ENCODE peak calls at places on chromosome X, in seven cellular contexts. One of them, this sample, is unnamed.

GRCh38 chrX:155611302-155611701 is 1.4 kb downstream of the TMLHE start:
- DNase-seq in HCT116: no peak
- DNase-seq in transverse colon: no peak
- DNase-seq in spleen: no peak
- DNase-seq in right lobe of liver: no peak
- DNase-seq in stomach: no peak
- DNase-seq in IMR-90: no peak
- DNase-seq in this sample: no peak

GRCh38 chrX:153032397-153033118 is 23.7 kb upstream of the PNMA3 start:
- DNase-seq in HCT116: peak; percentile 21
- DNase-seq in spleen: peak; percentile 92
- DNase-seq in IMR-90: peak; percentile 18
- DNase-seq in right lobe of liver: peak; percentile 73
- DNase-seq in stomach: peak; percentile 75
- DNase-seq in transverse colon: peak; percentile 73
- DNase-seq in this sample: peak; percentile 57

GRCh38 chrX:115260330-115260729 is 26.4 kb upstream of the LRCH2 start:
- DNase-seq in IMR-90: peak; percentile 60
- DNase-seq in stomach: no peak
- DNase-seq in transverse colon: no peak
- DNase-seq in HCT116: no peak
- DNase-seq in spleen: no peak
- DNase-seq in right lobe of liver: no peak
- DNase-seq in this sample: no peak

GRCh38 chrX:65677954-65678469 is 10.6 kb downstream of the MSN start:
- DNase-seq in IMR-90: peak; percentile 94
- DNase-seq in transverse colon: no peak
- DNase-seq in stomach: no peak
- DNase-seq in HCT116: peak; percentile 26
- DNase-seq in spleen: no peak
- DNase-seq in right lobe of liver: no peak
- DNase-seq in this sample: peak; percentile 53

GRCh38 chrX:134670241-134670811 is 12.1 kb upstream of the PLAC1 start:
- DNase-seq in spleen: no peak
- DNase-seq in right lobe of liver: no peak
- DNase-seq in IMR-90: peak; percentile 83
- DNase-seq in transverse colon: no peak
- DNase-seq in stomach: peak; percentile 48
- DNase-seq in HCT116: no peak
- DNase-seq in this sample: no peak

GRCh38 chrX:1164322-1165288 is 47.8 kb downstream of the CRLF2 start:
- DNase-seq in right lobe of liver: no peak
- DNase-seq in HCT116: no peak
- DNase-seq in transverse colon: no peak
- DNase-seq in stomach: no peak
- DNase-seq in IMR-90: no peak
- DNase-seq in spleen: peak; percentile 76
- DNase-seq in this sample: no peak

GRCh38 chrX:136028383-136028984 is 43.2 kb downstream of the SLC9A6 start:
- DNase-seq in spleen: no peak
- DNase-seq in transverse colon: no peak
- DNase-seq in HCT116: peak; percentile 21
- DNase-seq in right lobe of liver: no peak
- DNase-seq in IMR-90: peak; percentile 74
- DNase-seq in stomach: no peak
- DNase-seq in this sample: no peak

GRCh38 chrX:109774706-109775105 is 41.6 kb upstream of the ACSL4 start:
- DNase-seq in HCT116: no peak
- DNase-seq in transverse colon: no peak
- DNase-seq in IMR-90: peak; percentile 77
- DNase-seq in stomach: no peak
- DNase-seq in right lobe of liver: no peak
- DNase-seq in spleen: no peak
- DNase-seq in this sample: no peak

GRCh38 chrX:27751976-27752375 is 55.8 kb upstream of the MAGEB10 start:
- DNase-seq in HCT116: no peak
- DNase-seq in spleen: no peak
- DNase-seq in IMR-90: no peak
- DNase-seq in transverse colon: no peak
- DNase-seq in stomach: no peak
- DNase-seq in right lobe of liver: no peak
- DNase-seq in this sample: no peak

GRCh38 chrX:110569506-110569905 is 210.9 kb downstream of the RTL9 start:
- DNase-seq in HCT116: no peak
- DNase-seq in right lobe of liver: no peak
- DNase-seq in spleen: no peak
- DNase-seq in stomach: no peak
- DNase-seq in transverse colon: no peak
- DNase-seq in IMR-90: no peak
- DNase-seq in this sample: no peak

GRCh38 chrX:155535866-155536265 is 76.9 kb downstream of the TMLHE start:
- DNase-seq in right lobe of liver: no peak
- DNase-seq in HCT116: no peak
- DNase-seq in spleen: no peak
- DNase-seq in transverse colon: no peak
- DNase-seq in IMR-90: peak; percentile 6
- DNase-seq in stomach: no peak
- DNase-seq in this sample: no peak

GRCh38 chrX:71534773-71535544 is 2.1 kb downstream of the OGT start:
- DNase-seq in transverse colon: no peak
- DNase-seq in spleen: no peak
- DNase-seq in right lobe of liver: no peak
- DNase-seq in IMR-90: no peak
- DNase-seq in HCT116: no peak
- DNase-seq in stomach: no peak
- DNase-seq in this sample: no peak

GRCh38 chrX:133350751-133351150 is 64.5 kb downstream of the GPC4 start:
- DNase-seq in HCT116: no peak
- DNase-seq in IMR-90: no peak
- DNase-seq in transverse colon: peak; percentile 25
- DNase-seq in spleen: no peak
- DNase-seq in stomach: peak; percentile 37
- DNase-seq in right lobe of liver: no peak
- DNase-seq in this sample: peak; percentile 30

GRCh38 chrX:79290596-79290995 is 76.5 kb downstream of the ITM2A start:
- DNase-seq in stomach: no peak
- DNase-seq in right lobe of liver: no peak
- DNase-seq in transverse colon: no peak
- DNase-seq in spleen: no peak
- DNase-seq in IMR-90: no peak
- DNase-seq in HCT116: no peak
- DNase-seq in this sample: no peak

GRCh38 chrX:110944793-110945466 is 149.3 kb upstream of the CHRDL1 start:
- DNase-seq in transverse colon: no peak
- DNase-seq in right lobe of liver: no peak
- DNase-seq in spleen: no peak
- DNase-seq in HCT116: no peak
- DNase-seq in IMR-90: no peak
- DNase-seq in stomach: peak; percentile 45
- DNase-seq in this sample: no peak

GRCh38 chrX:2931612-2932011 is 2.5 kb upstream of the ARSD start:
- DNase-seq in right lobe of liver: no peak
- DNase-seq in HCT116: no peak
- DNase-seq in IMR-90: no peak
- DNase-seq in spleen: no peak
- DNase-seq in transverse colon: no peak
- DNase-seq in stomach: no peak
- DNase-seq in this sample: no peak

GRCh38 chrX:96480081-96480480 is 204.6 kb upstream of the DIAPH2 start:
- DNase-seq in transverse colon: no peak
- DNase-seq in right lobe of liver: no peak
- DNase-seq in spleen: no peak
- DNase-seq in HCT116: no peak
- DNase-seq in IMR-90: peak; percentile 79
- DNase-seq in stomach: no peak
- DNase-seq in this sample: no peak

GRCh38 chrX:46485897-46486296 is 59.3 kb downstream of the ZNF674 start:
- DNase-seq in IMR-90: no peak
- DNase-seq in HCT116: no peak
- DNase-seq in transverse colon: no peak
- DNase-seq in right lobe of liver: no peak
- DNase-seq in stomach: no peak
- DNase-seq in spleen: no peak
- DNase-seq in this sample: no peak

GRCh38 chrX:111869639-111870034 is 6.3 kb upstream of the TRPC5OS start:
- DNase-seq in transverse colon: peak; percentile 7
- DNase-seq in HCT116: peak; percentile 16
- DNase-seq in right lobe of liver: peak; percentile 16
- DNase-seq in spleen: no peak
- DNase-seq in IMR-90: peak; percentile 63
- DNase-seq in stomach: peak; percentile 28
- DNase-seq in this sample: no peak

GRCh38 chrX:34381241-34381640 is 249.1 kb upstream of the FAM47A start:
- DNase-seq in HCT116: no peak
- DNase-seq in IMR-90: no peak
- DNase-seq in spleen: no peak
- DNase-seq in stomach: no peak
- DNase-seq in transverse colon: no peak
- DNase-seq in right lobe of liver: no peak
- DNase-seq in this sample: no peak

GRCh38 chrX:44954562-44954961 is 81.6 kb downstream of the KDM6A start:
- DNase-seq in transverse colon: no peak
- DNase-seq in spleen: no peak
- DNase-seq in HCT116: no peak
- DNase-seq in right lobe of liver: no peak
- DNase-seq in stomach: no peak
- DNase-seq in IMR-90: no peak
- DNase-seq in this sample: no peak

GRCh38 chrX:45274576-45274975 is 73.9 kb upstream of the DIPK2B start:
- DNase-seq in transverse colon: no peak
- DNase-seq in spleen: no peak
- DNase-seq in IMR-90: peak; percentile 6
- DNase-seq in stomach: no peak
- DNase-seq in right lobe of liver: no peak
- DNase-seq in HCT116: no peak
- DNase-seq in this sample: no peak

GRCh38 chrX:139924069-139924695 is 8.7 kb downstream of the ATP11C start:
- DNase-seq in transverse colon: no peak
- DNase-seq in stomach: no peak
- DNase-seq in spleen: no peak
- DNase-seq in HCT116: no peak
- DNase-seq in IMR-90: no peak
- DNase-seq in right lobe of liver: no peak
- DNase-seq in this sample: no peak

DNA sequence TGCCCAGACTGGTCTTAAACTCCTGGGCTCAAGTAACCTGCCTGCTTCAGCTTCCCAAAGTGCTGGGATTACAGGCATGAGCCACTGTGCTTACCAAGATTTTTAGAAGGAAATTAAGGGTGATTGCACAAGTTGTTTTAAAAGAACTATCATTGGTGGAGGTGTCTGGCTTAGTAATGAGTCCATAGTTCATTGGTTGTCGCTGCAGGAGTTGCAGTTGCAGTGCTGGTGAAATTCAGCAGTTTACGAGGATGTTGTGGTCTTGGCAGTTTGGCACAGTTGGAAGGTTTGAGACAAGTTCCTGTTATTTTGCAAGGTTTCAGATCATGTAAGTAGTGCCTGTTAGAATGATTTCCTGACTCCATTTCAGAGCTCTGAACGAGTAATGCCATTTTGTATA is 48.1 kb downstream of the RAB40AL start:
- DNase-seq in HCT116: no peak
- DNase-seq in IMR-90: no peak
- DNase-seq in transverse colon: no peak
- DNase-seq in right lobe of liver: no peak
- DNase-seq in spleen: no peak
- DNase-seq in stomach: no peak
- DNase-seq in this sample: no peak
- TF ChIP-seq POLR2A in HCT116: no peak
- TF ChIP-seq POLR2A in IMR-90: no peak
- TF ChIP-seq POLR2A in transverse colon: no peak
- TF ChIP-seq POLR2A in right lobe of liver: no peak
- TF ChIP-seq POLR2A in spleen: no peak
- TF ChIP-seq POLR2A in stomach: no peak
- TF ChIP-seq POLR2A in this sample: no peak

GRCh38 chrX:25004485-25005032 is 11.2 kb downstream of the ARX start:
- DNase-seq in right lobe of liver: no peak
- DNase-seq in IMR-90: no peak
- DNase-seq in HCT116: no peak
- DNase-seq in transverse colon: no peak
- DNase-seq in spleen: no peak
- DNase-seq in stomach: no peak
- DNase-seq in this sample: no peak
- H3K4me1 ChIP-seq in right lobe of liver: no peaks in the 10 kb centered on the region
- H3K4me1 ChIP-seq in IMR-90: no peaks in the 10 kb centered on the region
- H3K4me1 ChIP-seq in HCT116: no peaks in the 10 kb centered on the region
- H3K4me1 ChIP-seq in transverse colon: peaks cover 26% of the 10 kb centered on the region
- H3K4me1 ChIP-seq in spleen: peaks cover 40% of the 10 kb centered on the region
- H3K4me1 ChIP-seq in stomach: peaks cover 14% of the 10 kb centered on the region
- H3K4me1 ChIP-seq in this sample: peaks cover 13% of the 10 kb centered on the region

DNA sequence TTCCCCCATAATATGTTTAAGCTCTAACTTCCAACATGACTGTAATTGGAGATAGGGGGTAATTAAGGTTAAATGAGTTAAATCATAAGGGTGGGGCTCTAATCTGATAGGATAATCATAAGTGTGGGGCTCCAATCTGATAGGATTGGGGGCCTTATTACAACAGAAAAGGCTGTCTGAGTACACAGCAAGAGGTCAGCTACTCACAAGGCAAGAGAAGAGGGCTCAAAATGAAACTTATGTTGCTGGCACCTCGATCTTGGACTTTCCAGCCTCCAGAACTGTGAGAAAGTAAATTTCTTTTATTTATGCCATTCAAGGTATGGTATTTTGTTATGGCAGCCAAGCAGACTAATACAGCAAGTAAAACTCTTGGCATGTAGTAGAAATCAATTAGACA is 16.4 kb downstream of the SH2D1A start:
- DNase-seq in right lobe of liver: no peak
- DNase-seq in stomach: no peak
- DNase-seq in transverse colon: no peak
- DNase-seq in spleen: no peak
- DNase-seq in IMR-90: no peak
- DNase-seq in HCT116: no peak
- DNase-seq in this sample: no peak
- H3K27me3 ChIP-seq in right lobe of liver: no peaks in the 10 kb centered on the region
- H3K27me3 ChIP-seq in stomach: no peaks in the 10 kb centered on the region
- H3K27me3 ChIP-seq in transverse colon: no peaks in the 10 kb centered on the region
- H3K27me3 ChIP-seq in spleen: no peaks in the 10 kb centered on the region
- H3K27me3 ChIP-seq in IMR-90: no peaks in the 10 kb centered on the region
- H3K27me3 ChIP-seq in HCT116: no peaks in the 10 kb centered on the region
- H3K27me3 ChIP-seq in this sample: no peaks in the 10 kb centered on the region

DNA sequence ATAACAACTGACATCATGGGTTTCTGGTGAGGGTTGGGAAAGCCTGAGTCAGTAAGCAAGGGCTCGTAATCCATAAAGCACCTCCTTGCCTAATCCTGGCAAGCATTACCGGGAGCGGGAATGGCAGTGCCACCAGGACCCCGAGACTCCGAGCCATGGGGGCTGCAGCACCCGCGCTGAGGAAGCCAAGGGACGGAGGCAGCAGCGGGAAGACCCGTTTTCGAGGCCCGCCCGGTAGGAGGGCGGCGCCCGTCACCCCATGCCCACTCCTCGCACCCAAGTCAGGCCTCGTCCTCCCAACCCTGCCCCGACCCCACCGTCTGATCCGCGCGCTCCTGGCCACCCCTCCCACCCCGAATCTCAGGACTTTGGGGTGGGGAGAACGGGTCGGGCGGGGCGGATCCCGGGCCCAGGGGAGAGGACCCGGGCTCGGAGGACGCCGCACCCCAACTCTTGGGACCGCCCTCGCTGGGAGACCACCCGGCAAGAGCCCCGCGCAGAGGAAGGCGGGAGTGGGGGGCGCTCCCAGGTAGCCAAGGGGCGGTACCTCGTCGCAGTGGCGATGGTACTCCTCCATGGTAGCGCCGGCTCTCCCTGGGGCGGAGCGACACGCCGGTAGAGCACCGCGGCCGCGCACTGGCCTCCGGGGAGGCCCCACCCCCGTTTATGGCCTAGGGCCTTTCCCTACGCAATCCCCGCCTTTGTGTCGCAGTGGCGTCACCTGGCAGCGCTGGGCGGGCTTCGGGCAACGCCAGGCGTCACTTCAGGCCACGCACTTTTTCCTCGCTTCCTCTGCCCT is at the start of gene DYNLT3:
- DNase-seq in spleen: peak; percentile 95
- DNase-seq in IMR-90: peak; percentile 52
- DNase-seq in right lobe of liver: peak; percentile 88
- DNase-seq in HCT116: peak; percentile 76
- DNase-seq in stomach: peak; percentile 86
- DNase-seq in transverse colon: peak; percentile 90
- DNase-seq in this sample: peak; percentile 85
- TF ChIP-seq POLR2A in spleen: peak; percentile 48
- TF ChIP-seq POLR2A in IMR-90: peak; percentile 69
- TF ChIP-seq POLR2A in right lobe of liver: peak; percentile 87
- TF ChIP-seq POLR2A in HCT116: no peak
- TF ChIP-seq POLR2A in stomach: peak; percentile 81
- TF ChIP-seq POLR2A in transverse colon: peak; percentile 83
- TF ChIP-seq POLR2A in this sample: peak; percentile 46